ENCODE peak calls at places on chromosomes 3 and 15, in four cellular contexts. One of them, this sample, is unnamed. For H3K4me1, the result is how much of the 10 kb centered on the place peaks cover.

GRCh38 chr3:172286554-172287148 is 161.6 kb downstream of the GHSR start:
- DNase-seq in left ventricle myocardium inferior: no peak
- DNase-seq in PC-9: no peak
- DNase-seq in GM23248: no peak
- DNase-seq in this sample: no peak

GRCh38 chr3:43995078-43995928 is 246.4 kb upstream of the TOPAZ1 start:
- DNase-seq in GM23248: peak
- DNase-seq in PC-9: peak
- DNase-seq in left ventricle myocardium inferior: no peak
- DNase-seq in this sample: peak

GRCh38 chr15:68149059-68149458 is 56.1 kb downstream of the CALML4 start:
- DNase-seq in left ventricle myocardium inferior: no peak
- DNase-seq in GM23248: peak
- DNase-seq in PC-9: no peak
- DNase-seq in this sample: no peak

GRCh38 chr3:156382458-156383346 is 172.2 kb downstream of the SSR3 start:
- DNase-seq in GM23248: peak
- DNase-seq in left ventricle myocardium inferior: no peak
- DNase-seq in PC-9: peak
- DNase-seq in this sample: no peak

GRCh38 chr3:156818890-156819289 is 7.3 kb upstream of the LEKR1 start:
- DNase-seq in left ventricle myocardium inferior: no peak
- DNase-seq in GM23248: peak
- DNase-seq in PC-9: peak
- DNase-seq in this sample: no peak

GRCh38 chr15:75738647-75739325 is 26.1 kb upstream of the CSPG4 start:
- DNase-seq in PC-9: peak
- DNase-seq in left ventricle myocardium inferior: peak
- DNase-seq in GM23248: peak
- DNase-seq in this sample: peak

GRCh38 chr3:177529716-177530335 is 332.5 kb upstream of the TBL1XR1 start:
- DNase-seq in left ventricle myocardium inferior: no peak
- DNase-seq in GM23248: peak
- DNase-seq in PC-9: no peak
- DNase-seq in this sample: no peak

GRCh38 chr15:40314723-40315276 is 7.1 kb upstream of the PLCB2 start:
- DNase-seq in GM23248: peak
- DNase-seq in left ventricle myocardium inferior: no peak
- DNase-seq in PC-9: no peak
- DNase-seq in this sample: peak

GRCh38 chr15:99452728-99453643 is 112.8 kb upstream of the MEF2A start:
- DNase-seq in PC-9: peak
- DNase-seq in GM23248: no peak
- DNase-seq in left ventricle myocardium inferior: peak
- DNase-seq in this sample: peak

GRCh38 chr15:77547801-77548607 is 84.7 kb downstream of the LINGO1 start:
- DNase-seq in left ventricle myocardium inferior: no peak
- DNase-seq in GM23248: no peak
- DNase-seq in PC-9: no peak
- DNase-seq in this sample: peak

GRCh38 chr3:62229201-62229600 is 144.1 kb downstream of the FEZF2 start:
- DNase-seq in left ventricle myocardium inferior: no peak
- DNase-seq in PC-9: no peak
- DNase-seq in GM23248: no peak
- DNase-seq in this sample: no peak

GRCh38 chr3:60301142-60301541 is 950.1 kb downstream of the FHIT start:
- DNase-seq in PC-9: no peak
- DNase-seq in left ventricle myocardium inferior: no peak
- DNase-seq in GM23248: peak
- DNase-seq in this sample: no peak

GRCh38 chr3:112786002-112786590 is 60.6 kb downstream of the CD200R1L start:
- DNase-seq in PC-9: no peak
- DNase-seq in GM23248: no peak
- DNase-seq in left ventricle myocardium inferior: no peak
- DNase-seq in this sample: no peak

GRCh38 chr3:84965141-84965540 is 6.4 kb downstream of the CADM2 start:
- DNase-seq in GM23248: no peak
- DNase-seq in left ventricle myocardium inferior: no peak
- DNase-seq in PC-9: peak
- DNase-seq in this sample: no peak

GRCh38 chr15:60395276-60396011 is 2.3 kb downstream of the ANXA2 start:
- DNase-seq in left ventricle myocardium inferior: no peak
- DNase-seq in GM23248: peak
- DNase-seq in PC-9: no peak
- DNase-seq in this sample: no peak

GRCh38 chr15:69760263-69760855 is 307.7 kb downstream of the RPLP1 start:
- DNase-seq in left ventricle myocardium inferior: no peak
- DNase-seq in GM23248: peak
- DNase-seq in PC-9: no peak
- DNase-seq in this sample: no peak

GRCh38 chr15:25182736-25183445 is 228.1 kb downstream of the SNRPN start:
- DNase-seq in GM23248: no peak
- DNase-seq in PC-9: no peak
- DNase-seq in left ventricle myocardium inferior: peak
- DNase-seq in this sample: peak

GRCh38 chr3:134404366-134404885 is 30.2 kb upstream of the AMOTL2 start:
- DNase-seq in PC-9: no peak
- DNase-seq in left ventricle myocardium inferior: no peak
- DNase-seq in GM23248: no peak
- DNase-seq in this sample: no peak

GRCh38 chr3:122074621-122075265 is 19.6 kb downstream of the CD86 start:
- DNase-seq in GM23248: peak
- DNase-seq in left ventricle myocardium inferior: peak
- DNase-seq in PC-9: no peak
- DNase-seq in this sample: no peak

GRCh38 chr3:128166971-128167453 is 13.7 kb downstream of the EEFSEC start:
- DNase-seq in PC-9: no peak
- DNase-seq in left ventricle myocardium inferior: no peak
- DNase-seq in GM23248: no peak
- DNase-seq in this sample: no peak

GRCh38 chr15:77024273-77025065 is 29.5 kb downstream of the PSTPIP1 start:
- DNase-seq in PC-9: peak
- DNase-seq in left ventricle myocardium inferior: peak
- DNase-seq in GM23248: peak
- DNase-seq in this sample: peak

GRCh38 chr3:10223676-10224639 is 24.3 kb upstream of the TATDN2 start:
- DNase-seq in GM23248: peak
- DNase-seq in PC-9: no peak
- DNase-seq in left ventricle myocardium inferior: no peak
- DNase-seq in this sample: no peak

GRCh38 chr3:181855825-181856224 is 144.1 kb downstream of the SOX2 start:
- DNase-seq in PC-9: no peak
- DNase-seq in left ventricle myocardium inferior: no peak
- DNase-seq in GM23248: no peak
- DNase-seq in this sample: no peak

GRCh38 chr15:51382787-51383186 is 41.3 kb downstream of the GLDN start:
- DNase-seq in GM23248: peak
- DNase-seq in left ventricle myocardium inferior: no peak
- DNase-seq in PC-9: peak
- DNase-seq in this sample: no peak

GRCh38 chr3:162487138-162487537 is 990.5 kb downstream of the OTOL1 start:
- DNase-seq in PC-9: no peak
- DNase-seq in left ventricle myocardium inferior: no peak
- DNase-seq in GM23248: peak
- DNase-seq in this sample: no peak

GRCh38 chr3:45084820-45085816 is 59.0 kb downstream of the CLEC3B start:
- DNase-seq in PC-9: peak
- DNase-seq in GM23248: peak
- DNase-seq in left ventricle myocardium inferior: no peak
- DNase-seq in this sample: no peak

GRCh38 chr3:70832035-70832795 is 519.8 kb upstream of the MDFIC2 start:
- DNase-seq in GM23248: peak
- DNase-seq in PC-9: no peak
- DNase-seq in left ventricle myocardium inferior: no peak
- DNase-seq in this sample: peak

GRCh38 chr3:65277788-65278187 is 590.0 kb upstream of the ADAMTS9 start:
- DNase-seq in PC-9: no peak
- DNase-seq in GM23248: no peak
- DNase-seq in left ventricle myocardium inferior: no peak
- DNase-seq in this sample: no peak

DNA sequence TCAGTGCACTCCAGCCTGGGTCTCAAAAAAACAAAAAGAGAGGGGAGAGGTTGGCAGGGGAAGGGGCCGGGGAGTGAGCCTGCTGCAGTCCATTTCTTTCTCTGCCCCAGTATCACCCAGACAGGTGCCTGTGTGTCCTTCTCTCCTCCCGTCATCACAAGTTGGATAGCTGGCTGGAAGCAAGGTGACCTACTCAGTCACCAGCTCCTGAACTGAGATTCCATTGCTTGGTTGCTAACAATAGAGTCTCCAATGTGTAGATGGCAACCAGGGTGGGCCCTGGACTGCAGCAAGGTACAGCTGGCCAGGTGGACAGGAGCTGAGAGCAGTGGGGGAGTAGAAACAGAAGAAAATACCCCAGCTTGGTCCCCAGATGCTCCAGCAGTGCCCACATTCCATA is 4.6 kb downstream of the LRRC2 start:
- DNase-seq in GM23248: no peak
- DNase-seq in PC-9: no peak
- DNase-seq in left ventricle myocardium inferior: peak
- DNase-seq in this sample: no peak
- H3K4me1 ChIP-seq in GM23248: under half
- H3K4me1 ChIP-seq in PC-9: under half
- H3K4me1 ChIP-seq in left ventricle myocardium inferior: half or more
- H3K4me1 ChIP-seq in this sample: under half

DNA sequence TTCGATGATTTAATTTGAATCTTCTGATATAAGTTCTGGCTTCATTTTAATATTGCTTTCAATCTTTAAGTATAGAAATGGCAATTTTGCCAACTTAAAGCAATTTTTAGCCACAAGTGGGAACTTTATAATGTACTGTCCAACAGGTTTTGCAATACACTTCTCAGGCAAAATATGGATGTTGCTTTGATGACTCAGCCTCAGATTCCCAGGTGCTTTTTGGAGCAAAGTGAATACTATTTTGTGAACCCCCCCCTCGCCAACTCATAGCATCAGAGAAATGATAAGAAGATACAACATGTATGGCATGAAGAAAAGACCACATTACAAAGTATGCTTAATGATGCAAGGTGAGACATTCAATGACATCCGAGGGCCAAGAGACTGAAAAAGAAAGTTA is 158.1 kb downstream of the GABRB3 start:
- DNase-seq in left ventricle myocardium inferior: no peak
- DNase-seq in GM23248: no peak
- DNase-seq in PC-9: no peak
- DNase-seq in this sample: no peak
- H3K27ac ChIP-seq in left ventricle myocardium inferior: no peak
- H3K27ac ChIP-seq in GM23248: no peak
- H3K27ac ChIP-seq in PC-9: no peak
- H3K27ac ChIP-seq in this sample: no peak

GRCh38 chr15:66120422-66120821 is 133.1 kb downstream of the MEGF11 start:
- DNase-seq in left ventricle myocardium inferior: no peak
- DNase-seq in GM23248: no peak
- DNase-seq in PC-9: no peak
- DNase-seq in this sample: no peak

GRCh38 chr15:66112388-66112787 is 141.2 kb downstream of the MEGF11 start:
- DNase-seq in GM23248: no peak
- DNase-seq in PC-9: no peak
- DNase-seq in left ventricle myocardium inferior: no peak
- DNase-seq in this sample: no peak

GRCh38 chr15:66114863-66115425 is 138.6 kb downstream of the MEGF11 start:
- DNase-seq in GM23248: no peak
- DNase-seq in left ventricle myocardium inferior: no peak
- DNase-seq in PC-9: no peak
- DNase-seq in this sample: no peak

GRCh38 chr15:66117841-66118240 is 135.7 kb downstream of the MEGF11 start:
- DNase-seq in PC-9: no peak
- DNase-seq in GM23248: no peak
- DNase-seq in left ventricle myocardium inferior: no peak
- DNase-seq in this sample: no peak

GRCh38 chr15:66115568-66116206 is 137.9 kb downstream of the MEGF11 start:
- DNase-seq in GM23248: no peak
- DNase-seq in PC-9: no peak
- DNase-seq in left ventricle myocardium inferior: no peak
- DNase-seq in this sample: no peak
- H3K4me3 ChIP-seq in GM23248: no peak
- H3K4me3 ChIP-seq in PC-9: no peak
- H3K4me3 ChIP-seq in left ventricle myocardium inferior: no peak
- H3K4me3 ChIP-seq in this sample: no peak

GRCh38 chr15:73803806-73804205 is 50.7 kb upstream of the INSYN1 start:
- DNase-seq in PC-9: no peak
- DNase-seq in GM23248: no peak
- DNase-seq in left ventricle myocardium inferior: no peak
- DNase-seq in this sample: no peak
- H3K4me1 ChIP-seq in PC-9: under half
- H3K4me1 ChIP-seq in GM23248: under half
- H3K4me1 ChIP-seq in left ventricle myocardium inferior: half or more
- H3K4me1 ChIP-seq in this sample: under half